ENCODE peak calls at places on chromosomes 2 and 18, in five cellular contexts. R is NCI-H187, K is SJSA1, Q is pulmonary artery endothelial cell, L is GM04504. V is an unnamed sample.
A peak's percentile ranks its signal among the peaks of the same experiment; 100 is the strongest.

GRCh38 chr2:229071292-229071976 is 199.7 kb downstream of the PID1 start:
- DNase-seq in K (no peak), Q (no peak), R (no peak), L (peak; percentile 31), V (no peak)

GRCh38 chr18:12637901-12638633 is 19.8 kb downstream of the SPIRE1 start:
- DNase-seq in K (no peak), R (no peak), L (no peak), Q (no peak), V (no peak)

GRCh38 chr18:35775887-35776286 is 194.3 kb downstream of the GALNT1 start:
- DNase-seq in Q (no peak), R (no peak), L (no peak), K (no peak), V (no peak)

GRCh38 chr2:169979025-169979424 is 151.8 kb downstream of the UBR3 start:
- DNase-seq in R (no peak), L (no peak), K (no peak), Q (no peak), V (no peak)

GRCh38 chr2:170077830-170078569 is 99.9 kb upstream of the MYO3B start:
- DNase-seq in Q (no peak), L (no peak), R (no peak), K (no peak), V (no peak)

GRCh38 chr2:23954325-23955014 is 14.2 kb downstream of the UBXN2A start:
- DNase-seq in Q (no peak), L (no peak), K (no peak), R (no peak), V (no peak)

GRCh38 chr2:100983684-100984310 is 18.3 kb upstream of the RPL31 start:
- DNase-seq in R (no peak), L (no peak), Q (no peak), K (no peak), V (no peak)

GRCh38 chr2:127632592-127633489 is 13.1 kb upstream of the GPR17 start:
- DNase-seq in L (no peak), K (no peak), Q (no peak), R (no peak), V (no peak)

GRCh38 chr18:5542393-5543035 is 1.3 kb downstream of the EPB41L3 start:
- DNase-seq in K (no peak), R (no peak), L (no peak), Q (no peak), V (no peak)

GRCh38 chr2:191333911-191334357 is 88.7 kb downstream of the MYO1B start:
- DNase-seq in K (peak; percentile 86), L (peak; percentile 98), R (no peak), Q (no peak), V (peak; percentile 59)

GRCh38 chr2:70089220-70089945 is 2.1 kb downstream of the PCBP1 start:
- DNase-seq in L (no peak), Q (no peak), R (no peak), K (peak; percentile 25), V (no peak)

GRCh38 chr2:75800456-75800855 is 89.7 kb upstream of the GCFC2 start:
- DNase-seq in R (no peak), K (no peak), L (no peak), Q (no peak), V (no peak)

GRCh38 chr2:69335291-69335690 is 51.7 kb downstream of the GFPT1 start:
- DNase-seq in R (no peak), Q (no peak), K (no peak), L (no peak), V (no peak)

GRCh38 chr18:23862071-23862470 is 152.5 kb upstream of the TTC39C start:
- DNase-seq in R (no peak), L (peak; percentile 86), K (peak; percentile 42), Q (peak; percentile 35), V (peak; percentile 65)

GRCh38 chr18:24811963-24812681 is 351.7 kb downstream of the HRH4 start:
- DNase-seq in L (no peak), K (no peak), R (no peak), Q (no peak), V (no peak)

GRCh38 chr18:79912409-79912991 is 39.0 kb downstream of the SLC66A2 start:
- DNase-seq in Q (no peak), R (no peak), K (no peak), L (no peak), V (no peak)

GRCh38 chr18:55657572-55658331 is 69.8 kb upstream of the TCF4 start:
- DNase-seq in L (no peak), K (no peak), Q (no peak), R (no peak), V (no peak)

GRCh38 chr2:230797515-230798495 is 66.9 kb upstream of the ITM2C start:
- DNase-seq in K (no peak), R (no peak), Q (no peak), L (no peak), V (no peak)

GRCh38 chr2:236871500-236872001 is 214.1 kb upstream of the COPS8 start:
- DNase-seq in Q (peak; percentile 95), L (peak; percentile 90), K (peak; percentile 95), R (no peak), V (peak; percentile 71)

GRCh38 chr2:236657801-236658200 is 88.2 kb downstream of the ACKR3 start:
- DNase-seq in K (no peak), L (no peak), R (no peak), Q (no peak), V (no peak)

GRCh38 chr2:147547425-147547824 is 297.4 kb upstream of the ACVR2A start:
- DNase-seq in Q (no peak), L (no peak), K (no peak), R (no peak), V (no peak)

GRCh38 chr18:45008694-45009372 is 328.1 kb downstream of the SETBP1 start:
- DNase-seq in Q (no peak), K (no peak), L (no peak), R (no peak), V (no peak)

GRCh38 chr18:79164696-79165095 is 95.5 kb downstream of the ATP9B start:
- DNase-seq in Q (no peak), K (no peak), L (no peak), R (no peak), V (no peak)

GRCh38 chr2:68362069-68362468 is 3.0 kb upstream of the PLEK start:
- DNase-seq in R (peak; percentile 41), K (peak; percentile 36), L (no peak), Q (peak; percentile 15), V (no peak)

GRCh38 chr2:42142476-42143184 is 26.5 kb upstream of the EML4 start:
- DNase-seq in L (no peak), K (peak; percentile 28), Q (no peak), R (no peak), V (no peak)

GRCh38 chr2:240426797-240427721 is 8.4 kb upstream of the GPC1 start:
- DNase-seq in R (no peak), Q (no peak), K (no peak), L (peak; percentile 4), V (no peak)

GRCh38 chr2:200454839-200455801 is 54.7 kb downstream of the KCTD18 start:
- DNase-seq in K (peak; percentile 29), Q (no peak), R (no peak), L (peak; percentile 24), V (no peak)

GRCh38 chr2:24382363-24383021 is 22.2 kb upstream of the ITSN2 start:
- DNase-seq in L (no peak), K (peak; percentile 41), Q (peak; percentile 22), R (no peak), V (peak; percentile 24)

GRCh38 chr18:46040747-46041104 is 31.3 kb downstream of the PSTPIP2 start:
- DNase-seq in R (no peak), K (no peak), Q (no peak), L (no peak), V (no peak)

GRCh38 chr2:159144776-159145614 is 141.5 kb downstream of the WDSUB1 start:
- DNase-seq in L (no peak), R (no peak), K (no peak), Q (no peak), V (no peak)

GRCh38 chr18:44716697-44717163 is 36.0 kb downstream of the SETBP1 start:
- DNase-seq in R (no peak), Q (no peak), K (no peak), L (no peak), V (no peak)

GRCh38 chr18:10169064-10169562 is 255.3 kb downstream of the VAPA start:
- DNase-seq in Q (peak; percentile 52), K (no peak), R (no peak), L (no peak), V (no peak)

GRCh38 chr2:110713508-110714362 is 18.6 kb upstream of the ACOXL start:
- DNase-seq in L (no peak), R (no peak), K (no peak), Q (no peak), V (no peak)

GRCh38 chr18:55515946-55516710 is 71.9 kb downstream of the TCF4 start:
- DNase-seq in R (no peak), Q (no peak), L (no peak), K (peak; percentile 18), V (no peak)

GRCh38 chr2:60440761-60441160 is 112.7 kb downstream of the BCL11A start:
- DNase-seq in Q (no peak), L (no peak), K (no peak), R (no peak), V (no peak)